ENCODE peak calls at places on chromosomes 13 and 19, in four cellular contexts. T is naive thymus-derived CD4-positive, alpha-beta T cell; W is psoas muscle; X is tibial artery. E is an unnamed sample. For H3K36me3, the result is how much of the 10 kb centered on the place peaks cover.

GRCh38 chr13:93496985-93497673 is 270.5 kb downstream of the GPC6 start:
- DNase-seq in T (no peak), W (no peak), X (no peak), E (no peak)

GRCh38 chr19:47542030-47542475 is 27.2 kb upstream of the NAPA start:
- DNase-seq in X (no peak), T (no peak), W (no peak), E (no peak)

GRCh38 chr19:58558066-58558622 is at the start of gene UBE2M:
- DNase-seq in X (peak), W (peak), T (no peak), E (peak)

GRCh38 chr19:2166741-2167738 is 3.3 kb downstream of the DOT1L start:
- DNase-seq in X (peak), T (no peak), W (peak), E (no peak)

GRCh38 chr19:42270346-42271044 is 1.4 kb downstream of the CIC start:
- DNase-seq in X (peak), W (peak), T (peak), E (peak)

GRCh38 chr19:5166262-5166661 is 174.3 kb downstream of the PTPRS start:
- DNase-seq in X (no peak), T (no peak), W (no peak), E (no peak)

GRCh38 chr13:84607614-84608013 is 725.3 kb upstream of the SLITRK1 start:
- DNase-seq in T (no peak), W (peak), X (peak), E (no peak)

GRCh38 chr13:110475117-110475516 is 86.4 kb downstream of the RAB20 start:
- DNase-seq in T (no peak), W (no peak), X (no peak), E (no peak)

GRCh38 chr13:38308736-38309135 is 40.9 kb upstream of the UFM1 start:
- DNase-seq in W (no peak), X (no peak), T (no peak), E (no peak)

GRCh38 chr13:79448413-79448812 is 32.5 kb upstream of the NDFIP2 start:
- DNase-seq in X (no peak), W (no peak), T (no peak), E (no peak)

GRCh38 chr19:43525836-43526771 is 897 bp downstream of the ETHE1 start:
- DNase-seq in X (peak), T (peak), W (no peak), E (no peak)

GRCh38 chr13:76852991-76853390 is 33.2 kb downstream of the KCTD12 start:
- DNase-seq in W (no peak), T (no peak), X (no peak), E (no peak)

GRCh38 chr19:3950871-3951861 is 18.3 kb downstream of the NMRK2 start:
- DNase-seq in W (peak), T (no peak), X (peak), E (no peak)

GRCh38 chr19:35940839-35941238 is 4.7 kb downstream of the LRFN3 start:
- DNase-seq in T (no peak), W (no peak), X (no peak), E (no peak)

GRCh38 chr13:73325351-73326214 is 266.8 kb downstream of the KLF5 start:
- DNase-seq in T (no peak), W (no peak), X (no peak), E (no peak)

GRCh38 chr13:76307157-76307556 is 579.0 kb downstream of the KCTD12 start:
- DNase-seq in W (no peak), T (no peak), X (no peak), E (no peak)

GRCh38 chr13:49636705-49637104 is 8.4 kb downstream of the ARL11 start:
- DNase-seq in W (no peak), T (no peak), X (no peak), E (no peak)
- H3K4me3 ChIP-seq in W (no peak), T (no peak), X (no peak), E (no peak)

GRCh38 chr19:802497-802887 is 5.2 kb downstream of the PTBP1 start:
- DNase-seq in X (no peak), W (no peak), T (no peak), E (no peak)

GRCh38 chr19:802888-803561 is 5.8 kb downstream of the PTBP1 start:
- DNase-seq in W (peak), X (no peak), T (no peak), E (no peak)

GRCh38 chr19:804419-805160 is 7.3 kb downstream of the PTBP1 start:
- DNase-seq in T (no peak), X (no peak), W (peak), E (no peak)

GRCh38 chr19:805161-805561 is 7.9 kb downstream of the PTBP1 start:
- DNase-seq in X (no peak), W (no peak), T (no peak), E (no peak)

GRCh38 chr19:803686-804418 is 6.6 kb downstream of the PTBP1 start:
- DNase-seq in X (no peak), W (no peak), T (no peak), E (no peak)
- H3K36me3 ChIP-seq in X (half or more), W (under half), T (under half), E (half or more)

GRCh38 chr13:25062479-25062878 is 33.5 kb upstream of the PABPC3 start:
- DNase-seq in T (no peak), X (no peak), W (no peak), E (no peak)
- H3K4me3 ChIP-seq in T (no peak), X (no peak), W (no peak), E (no peak)

GRCh38 chr13:90783273-90783672 is 564.2 kb upstream of the MIR17HG start:
- DNase-seq in T (no peak), X (no peak), W (no peak), E (no peak)
- H3K36me3 ChIP-seq in T (under half), X (under half), W (under half), E (under half)

DNA sequence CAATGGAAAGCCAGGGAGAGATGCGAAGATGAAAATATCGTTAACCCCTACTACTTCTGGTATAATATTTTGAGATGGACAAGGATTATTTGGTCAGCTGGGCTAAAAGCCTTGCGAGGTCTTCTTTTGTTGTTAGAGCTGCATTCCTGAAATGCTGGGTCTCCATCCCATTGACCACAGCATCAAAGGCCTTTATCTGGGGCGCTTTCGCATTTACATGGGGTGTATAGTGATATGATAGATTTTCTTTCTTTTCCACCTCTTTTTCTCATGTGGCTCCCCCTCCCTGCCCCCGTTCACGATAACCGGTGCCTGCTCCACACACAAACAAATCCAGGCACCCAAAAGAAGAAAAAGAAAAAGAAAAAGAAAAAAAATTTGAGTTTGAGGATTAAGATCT is 77.5 kb downstream of the ZNF536 start:
- DNase-seq in X (no peak), T (no peak), W (no peak), E (no peak)
- H3K4me3 ChIP-seq in X (no peak), T (no peak), W (peak), E (no peak)

DNA sequence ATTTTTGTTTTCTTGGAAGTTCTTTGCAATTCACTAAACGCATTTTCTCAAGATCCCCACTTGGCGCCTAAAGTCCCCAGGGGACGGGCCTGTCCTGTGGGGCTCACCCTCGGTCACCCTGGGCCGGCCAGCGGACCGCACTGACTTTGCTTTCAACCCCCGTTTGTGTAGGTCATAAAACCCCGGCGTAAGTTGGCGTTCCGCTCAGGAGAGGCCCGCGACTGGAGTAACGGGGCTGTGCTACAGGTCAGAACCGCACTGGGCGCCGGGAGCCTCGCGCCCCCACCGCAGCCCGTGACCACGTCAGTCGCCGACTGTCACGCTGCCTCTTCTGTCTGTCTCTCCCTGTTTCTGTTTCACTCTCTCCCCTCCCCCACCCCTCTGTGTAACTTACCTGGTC is 13.6 kb downstream of the TSSK6 start:
- DNase-seq in W (no peak), T (no peak), X (no peak), E (no peak)
- H3K36me3 ChIP-seq in W (under half), T (under half), X (half or more), E (half or more)

GRCh38 chr13:33450956-33451709 is 165.6 kb upstream of the STARD13 start:
- DNase-seq in W (no peak), X (no peak), T (no peak), E (no peak)
- H3K4me3 ChIP-seq in W (no peak), X (no peak), T (no peak), E (no peak)

DNA sequence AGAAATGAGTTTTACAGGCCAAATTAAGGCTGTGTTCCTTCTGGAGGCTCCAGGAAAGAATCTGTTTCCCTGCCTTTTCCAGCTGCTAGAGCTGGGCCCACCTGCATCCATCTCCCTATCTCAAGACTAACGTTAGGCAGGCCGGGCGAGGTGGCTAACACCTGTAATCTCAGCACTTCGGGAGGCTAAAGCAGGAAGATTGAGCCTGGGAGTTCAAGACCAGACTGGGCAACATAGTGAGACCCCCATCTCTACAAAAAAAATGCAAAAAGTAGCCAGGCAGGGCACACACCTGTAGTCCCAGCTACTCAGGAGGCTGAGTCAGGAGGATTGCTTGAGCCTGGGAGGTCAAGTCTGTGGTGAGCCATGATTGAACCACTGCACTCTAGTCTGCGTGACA is 14.6 kb downstream of the HIF3A start:
- DNase-seq in W (no peak), X (no peak), T (no peak), E (no peak)
- H3K36me3 ChIP-seq in W (under half), X (half or more), T (under half), E (under half)

GRCh38 chr13:109274188-109274821 is 512.1 kb downstream of the IRS2 start:
- DNase-seq in W (no peak), T (no peak), X (no peak), E (no peak)

GRCh38 chr13:109273326-109273751 is 513.0 kb downstream of the IRS2 start:
- DNase-seq in W (no peak), T (no peak), X (no peak), E (no peak)

GRCh38 chr13:109271555-109271954 is 514.8 kb downstream of the IRS2 start:
- DNase-seq in X (no peak), T (no peak), W (no peak), E (no peak)

GRCh38 chr13:109271991-109272454 is 514.4 kb downstream of the IRS2 start:
- DNase-seq in X (no peak), T (no peak), W (no peak), E (no peak)

DNA sequence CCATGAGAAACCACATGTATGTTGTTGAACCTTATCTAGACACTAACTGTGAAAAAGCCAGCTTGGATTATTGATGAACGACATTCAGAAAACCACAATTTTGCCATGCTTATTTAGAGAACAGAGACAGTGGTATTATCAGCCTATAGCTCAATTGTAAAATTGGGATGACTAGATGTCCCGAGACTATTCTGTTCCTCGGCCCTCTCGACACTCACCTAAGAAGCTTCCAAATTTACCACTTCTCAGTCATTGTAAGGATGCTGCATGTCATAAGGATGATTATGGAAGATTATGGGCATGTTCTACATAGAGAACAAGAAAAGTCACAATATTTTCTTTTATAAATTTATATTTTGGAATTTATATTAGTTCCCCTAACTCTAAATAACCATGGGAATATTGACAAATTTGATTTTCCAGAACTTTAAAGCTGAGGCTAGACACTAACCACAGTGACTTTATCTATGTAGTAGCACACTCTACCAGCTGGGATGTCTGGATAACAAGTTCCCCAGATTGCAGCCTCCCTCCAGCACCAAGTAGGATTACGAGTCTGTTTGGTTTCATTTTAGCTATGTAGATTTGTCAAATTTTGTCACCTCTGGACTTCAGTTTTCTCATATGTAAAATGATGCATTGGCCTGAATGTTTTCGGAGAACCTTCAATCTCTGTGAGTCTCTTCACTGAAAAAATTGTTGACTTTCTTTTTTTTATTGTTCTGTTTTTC is 513.6 kb downstream of the IRS2 start:
- DNase-seq in W (no peak), X (no peak), T (no peak), E (no peak)
- H3K4me3 ChIP-seq in W (no peak), X (no peak), T (no peak), E (no peak)

GRCh38 chr19:49624967-49625910 is 14.7 kb downstream of the RRAS start:
- DNase-seq in W (no peak), T (no peak), X (no peak), E (no peak)
- H3K36me3 ChIP-seq in W (under half), T (under half), X (under half), E (under half)

E was measured in CD8-positive, alpha-beta memory T cell.